ENCODE peak calls at places on chromosomes 16 and 17, in nine cellular contexts. I, X, T, N, W, G, U, K and Q are unnamed samples.

GRCh38 chr17:35588196-35588920 is 1.2 kb downstream of the AP2B1 start:
- DNase-seq in I (peak; percentile 70), X (no peak), T (no peak), N (no peak), W (no peak), G (no peak), U (no peak), K (no peak), Q (no peak)

GRCh38 chr17:77382356-77382911 is 241.7 kb downstream of the SEC14L1 start:
- DNase-seq in I (no peak), X (no peak), T (no peak), N (no peak), W (no peak), G (peak; percentile 62), U (no peak), K (no peak), Q (no peak)

GRCh38 chr16:23432176-23433128 is 20.5 kb downstream of the COG7 start:
- DNase-seq in I (no peak), X (no peak), T (no peak), N (no peak), W (no peak), G (no peak), U (no peak), K (no peak), Q (no peak)

GRCh38 chr17:54968954-54969400 is 412 bp downstream of the STXBP4 start:
- DNase-seq in I (peak; percentile 76), X (peak; percentile 25), T (no peak), N (peak; percentile 70), W (peak; percentile 51), G (no peak), U (peak; percentile 53), K (peak; percentile 28), Q (peak; percentile 75)

GRCh38 chr16:11138769-11139623 is 117.0 kb downstream of the SOCS1 start:
- DNase-seq in I (peak; percentile 57), X (no peak), T (peak; percentile 62), N (no peak), W (no peak), G (no peak), U (no peak), K (no peak), Q (no peak)

GRCh38 chr17:57892146-57892819 is 42.4 kb upstream of the MRPS23 start:
- DNase-seq in I (peak; percentile 93), X (peak; percentile 84), T (peak; percentile 94), N (peak; percentile 95), W (peak; percentile 91), G (peak; percentile 71), U (peak; percentile 83), K (peak; percentile 91), Q (peak; percentile 96)

GRCh38 chr17:66580178-66580577 is 254.7 kb upstream of the CACNG5 start:
- DNase-seq in I (peak; percentile 90), X (no peak), T (peak; percentile 79), N (peak; percentile 79), W (peak; percentile 66), G (no peak), U (peak; percentile 81), K (peak; percentile 30), Q (peak; percentile 44)

GRCh38 chr16:89325861-89326471 is 108.5 kb downstream of the ZNF778 start:
- DNase-seq in I (peak; percentile 95), X (no peak), T (peak; percentile 80), N (peak; percentile 87), W (peak; percentile 80), G (no peak), U (peak; percentile 76), K (peak; percentile 72), Q (peak; percentile 77)

GRCh38 chr17:5499790-5500189 is 13.4 kb downstream of the MIS12 start:
- DNase-seq in I (peak; percentile 42), X (no peak), T (no peak), N (no peak), W (no peak), G (no peak), U (peak; percentile 59), K (no peak), Q (no peak)

GRCh38 chr17:29358421-29358820 is 31.7 kb upstream of the TAOK1 start:
- DNase-seq in I (peak; percentile 40), X (no peak), T (no peak), N (no peak), W (no peak), G (no peak), U (no peak), K (no peak), Q (no peak)

GRCh38 chr16:47928008-47928407 is 227.8 kb downstream of the ABCC12 start:
- DNase-seq in I (no peak), X (no peak), T (no peak), N (no peak), W (no peak), G (no peak), U (no peak), K (no peak), Q (no peak)

GRCh38 chr17:80071116-80071980 is 30.0 kb upstream of the GAA start:
- DNase-seq in I (no peak), X (peak; percentile 37), T (peak; percentile 87), N (peak; percentile 87), W (peak; percentile 68), G (no peak), U (no peak), K (peak; percentile 35), Q (no peak)

GRCh38 chr16:48963901-48964615 is 317.6 kb downstream of the CBLN1 start:
- DNase-seq in I (peak; percentile 82), X (no peak), T (no peak), N (no peak), W (no peak), G (no peak), U (no peak), K (no peak), Q (no peak)

GRCh38 chr16:77833906-77834599 is 45.7 kb downstream of the VAT1L start:
- DNase-seq in I (peak; percentile 78), X (peak; percentile 23), T (no peak), N (no peak), W (no peak), G (no peak), U (no peak), K (no peak), Q (no peak)

GRCh38 chr17:42684033-42684625 is 1.8 kb downstream of the CNTNAP1 start:
- DNase-seq in I (no peak), X (no peak), T (no peak), N (no peak), W (no peak), G (no peak), U (no peak), K (no peak), Q (no peak)

GRCh38 chr17:879546-879945 is 97.4 kb downstream of the MRM3 start:
- DNase-seq in I (peak; percentile 55), X (peak; percentile 95), T (peak; percentile 87), N (peak; percentile 86), W (peak; percentile 76), G (peak; percentile 75), U (peak; percentile 82), K (peak; percentile 71), Q (peak; percentile 84)

GRCh38 chr17:77320501-77321256 is 179.9 kb downstream of the SEC14L1 start:
- DNase-seq in I (peak; percentile 51), X (peak; percentile 67), T (peak; percentile 89), N (peak; percentile 82), W (no peak), G (no peak), U (no peak), K (peak; percentile 29), Q (peak; percentile 82)

GRCh38 chr17:2303278-2304188 is at the start of the genes SMG6 and SRR:
- DNase-seq in I (peak; percentile 91), X (peak; percentile 86), T (peak; percentile 95), N (peak; percentile 95), W (peak; percentile 95), G (peak; percentile 95), U (peak; percentile 94), K (peak; percentile 95), Q (peak; percentile 91)

GRCh38 chr16:35193956-35194355 is 1734.5 kb downstream of the TP53TG3F start:
- DNase-seq in I (no peak), X (no peak), T (no peak), N (no peak), W (no peak), G (no peak), U (no peak), K (no peak), Q (no peak)
- H3K9me3 ChIP-seq in I (no peaks in the 10 kb centered on the region), X (peaks cover 26% of the 10 kb centered on the region), T (no peaks in the 10 kb centered on the region), N (peaks cover 20% of the 10 kb centered on the region), W (no peaks in the 10 kb centered on the region), G (no peaks in the 10 kb centered on the region), U (peaks cover 2% of the 10 kb centered on the region), K (no peaks in the 10 kb centered on the region), Q (peaks cover 40% of the 10 kb centered on the region)

GRCh38 chr16:27369806-27370205 is 32.2 kb upstream of the IL21R start:
- DNase-seq in I (peak; percentile 58), X (no peak), T (no peak), N (no peak), W (no peak), G (no peak), U (no peak), K (no peak), Q (no peak)
- H3K4me1 ChIP-seq in I (peaks cover 16% of the 10 kb centered on the region), X (no peaks in the 10 kb centered on the region), T (peaks cover 12% of the 10 kb centered on the region), N (peaks cover 12% of the 10 kb centered on the region), W (no peaks in the 10 kb centered on the region), G (peaks cover 72% of the 10 kb centered on the region), U (peaks cover 1% of the 10 kb centered on the region), K (peaks cover 9% of the 10 kb centered on the region), Q (peaks cover 3% of the 10 kb centered on the region)

DNA sequence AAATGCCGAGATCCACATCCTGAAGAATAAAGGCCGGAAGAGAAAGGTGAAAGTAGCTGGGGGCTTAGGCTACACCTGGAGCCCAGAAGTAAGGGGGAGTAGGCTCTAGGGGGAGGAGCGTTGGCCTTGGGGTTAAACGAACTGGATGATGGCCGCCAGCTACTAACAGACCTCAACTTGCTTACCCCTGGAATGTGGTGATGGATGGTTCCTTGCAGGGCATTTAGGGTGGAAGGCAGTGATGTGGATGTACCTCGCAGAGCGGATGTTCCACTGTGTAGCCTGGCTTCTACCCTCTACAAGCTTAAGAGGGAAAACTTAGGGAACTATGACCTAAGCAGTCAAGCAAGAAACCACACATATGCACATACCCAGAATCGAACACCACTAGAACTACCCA is 2.3 kb upstream of the MAZ start:
- DNase-seq in I (no peak), X (no peak), T (no peak), N (no peak), W (no peak), G (no peak), U (no peak), K (no peak), Q (no peak)
- H3K27ac ChIP-seq in I (no peak overlapping the region), X (peak overlapping the region; percentile 99), T (peak overlapping the region; percentile 97), N (peak overlapping the region; percentile 99), W (no peak overlapping the region), G (peak overlapping the region; percentile 87), U (peak overlapping the region; percentile 91), K (peak overlapping the region; percentile 93), Q (peak overlapping the region; percentile 98)

DNA sequence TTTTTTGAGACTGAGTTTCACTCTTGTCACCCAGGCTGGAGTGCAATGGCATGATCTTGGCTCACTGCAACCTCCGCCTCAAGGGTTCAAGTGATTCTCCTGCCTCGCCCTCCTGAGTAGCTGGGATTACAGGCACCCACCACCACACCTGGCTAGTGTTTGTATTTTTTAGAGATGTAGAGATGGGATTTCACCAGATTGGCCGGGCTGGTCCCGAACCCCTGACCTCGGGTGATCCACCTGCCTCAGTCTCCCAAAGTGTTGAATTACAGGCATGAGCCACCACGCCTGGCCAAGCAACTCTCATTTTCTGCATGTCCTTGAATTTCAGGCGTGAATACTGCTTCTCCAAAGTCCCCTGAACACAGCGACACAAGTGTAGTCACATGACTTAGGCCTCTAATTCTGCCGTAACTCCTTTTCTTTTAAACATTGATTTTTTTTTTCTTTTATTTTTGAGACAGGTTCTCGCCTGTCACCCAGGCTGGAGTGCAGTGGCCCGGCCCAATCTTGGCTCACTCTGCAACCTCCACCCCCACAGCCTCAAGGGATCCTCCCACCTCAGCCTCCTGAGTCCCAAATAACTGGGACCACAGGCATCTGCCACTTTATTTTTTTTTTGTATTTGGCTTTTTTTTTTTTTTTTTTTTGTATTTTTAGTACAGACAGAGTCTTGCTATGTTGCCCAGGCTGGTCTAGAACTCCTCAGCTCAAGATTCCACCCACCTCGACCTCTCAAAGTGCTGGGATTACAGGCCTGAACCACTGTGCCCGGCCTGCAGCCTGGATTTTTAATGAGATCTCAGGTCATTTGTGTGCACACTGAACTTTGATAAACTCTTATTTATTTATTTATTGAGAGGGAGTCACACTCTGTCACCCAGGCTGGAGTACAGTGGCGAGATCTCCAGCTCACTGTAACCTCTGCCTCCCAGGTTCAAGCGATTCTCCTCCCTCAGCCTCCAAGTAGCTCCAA is 124.6 kb downstream of the KCNJ18 start:
- DNase-seq in I (no peak), X (no peak), T (no peak), N (no peak), W (no peak), G (no peak), U (no peak), K (no peak), Q (no peak)
- H3K9me3 ChIP-seq in I (no peaks in the 10 kb centered on the region), X (peaks cover 15% of the 10 kb centered on the region), T (no peaks in the 10 kb centered on the region), N (peaks cover 11% of the 10 kb centered on the region), W (no peaks in the 10 kb centered on the region), G (no peaks in the 10 kb centered on the region), U (peaks cover 12% of the 10 kb centered on the region), K (peaks cover 4% of the 10 kb centered on the region), Q (no peaks in the 10 kb centered on the region)